ENCODE peak calls at places on chromosomes 2 and 18, in four cellular contexts. H, O, A and E are unnamed samples.

GRCh38 chr18:59876310-59876626 is 23.5 kb upstream of the PMAIP1 start:
- DNase-seq in H (no peak), O (no peak), A (no peak), E (no peak)

GRCh38 chr18:24659837-24660720 is 199.6 kb downstream of the HRH4 start:
- DNase-seq in H (peak), O (no peak), A (peak), E (no peak)

GRCh38 chr2:24024018-24024417 is 14.1 kb downstream of the MFSD2B start:
- DNase-seq in H (no peak), O (no peak), A (no peak), E (no peak)

GRCh38 chr2:61597300-61598289 is 59.4 kb upstream of the XPO1 start:
- DNase-seq in H (no peak), O (no peak), A (no peak), E (no peak)

GRCh38 chr2:74387346-74387745 is 7.2 kb upstream of the DCTN1 start:
- DNase-seq in H (no peak), O (no peak), A (no peak), E (no peak)

GRCh38 chr18:76953186-76953982 is 131.0 kb downstream of the ZNF236 start:
- DNase-seq in H (peak), O (no peak), A (no peak), E (no peak)

GRCh38 chr2:163132850-163133249 is 294.3 kb upstream of the KCNH7 start:
- DNase-seq in H (peak), O (no peak), A (peak), E (no peak)

GRCh38 chr2:47485751-47486300 is 82.9 kb downstream of the MSH2 start:
- DNase-seq in H (no peak), O (no peak), A (no peak), E (no peak)

GRCh38 chr2:217857624-217858506 is 144.9 kb downstream of the TNS1 start:
- DNase-seq in H (no peak), O (no peak), A (no peak), E (no peak)

GRCh38 chr2:36354816-36355156 is 792 bp upstream of the CRIM1 start:
- DNase-seq in H (no peak), O (no peak), A (no peak), E (no peak)

GRCh38 chr18:25453556-25454269 is 101.7 kb upstream of the ZNF521 start:
- DNase-seq in H (no peak), O (no peak), A (no peak), E (no peak)

GRCh38 chr2:84796798-84797197 is 84.1 kb downstream of the TRABD2A start:
- DNase-seq in H (no peak), O (no peak), A (no peak), E (no peak)

GRCh38 chr18:45617284-45617683 is 2.0 kb downstream of the SLC14A2 start:
- DNase-seq in H (no peak), O (no peak), A (no peak), E (no peak)

GRCh38 chr2:165277295-165277694 is 38.1 kb downstream of the SCN2A start:
- DNase-seq in H (no peak), O (no peak), A (no peak), E (no peak)

GRCh38 chr2:127511090-127511489 is 15.2 kb downstream of the IWS1 start:
- DNase-seq in H (no peak), O (no peak), A (no peak), E (no peak)

GRCh38 chr2:48482313-48482712 is 47.6 kb upstream of the STON1 start:
- DNase-seq in H (no peak), O (no peak), A (no peak), E (no peak)

GRCh38 chr2:217988014-217988839 is 14.6 kb downstream of the TNS1 start:
- DNase-seq in H (peak), O (peak), A (peak), E (peak)